ENCODE peak calls at places on chromosomes 7 and 10, in six cellular contexts. M is testis, N is IMR-90, A is stomach, R is H54, G is GM12891. T is an unnamed sample.

GRCh38 chr7:100720320-100720644 is at the start of gene EPO:
- DNase-seq in M (no peak), N (no peak), A (no peak), R (no peak), G (no peak), T (no peak)

GRCh38 chr10:105185101-105185500 is 544.0 kb downstream of the SORCS3 start:
- DNase-seq in M (no peak), N (no peak), A (no peak), R (no peak), G (no peak), T (no peak)

GRCh38 chr10:68665841-68666240 is 55.2 kb upstream of the CCAR1 start:
- DNase-seq in M (no peak), N (peak; percentile 56), A (no peak), R (no peak), G (no peak), T (no peak)

GRCh38 chr7:28078036-28078901 is 102.3 kb downstream of the JAZF1 start:
- DNase-seq in M (no peak), N (peak; percentile 62), A (peak; percentile 41), R (peak; percentile 28), G (peak; percentile 10), T (peak; percentile 72)

GRCh38 chr10:62109532-62110293 is 158.9 kb downstream of the RTKN2 start:
- DNase-seq in M (no peak), N (no peak), A (no peak), R (no peak), G (no peak), T (no peak)

GRCh38 chr10:92091965-92092364 is 168.4 kb downstream of the BTAF1 start:
- DNase-seq in M (no peak), N (no peak), A (no peak), R (no peak), G (no peak), T (no peak)

GRCh38 chr7:83546586-83546985 is 102.4 kb downstream of the SEMA3E start:
- DNase-seq in M (no peak), N (peak; percentile 63), A (no peak), R (no peak), G (no peak), T (no peak)

GRCh38 chr7:27128034-27128433 is 2.5 kb downstream of the HOXA4 start:
- DNase-seq in M (no peak), N (peak; percentile 78), A (no peak), R (no peak), G (no peak), T (no peak)

GRCh38 chr7:38881015-38881414 is 28.0 kb downstream of the VPS41 start:
- DNase-seq in M (no peak), N (no peak), A (no peak), R (no peak), G (no peak), T (no peak)

GRCh38 chr7:102132209-102132752 is 154.4 kb upstream of the SH2B2 start:
- DNase-seq in M (no peak), N (no peak), A (no peak), R (no peak), G (no peak), T (no peak)

GRCh38 chr7:21412953-21413352 is 14.9 kb upstream of the SP4 start:
- DNase-seq in M (no peak), N (no peak), A (no peak), R (no peak), G (no peak), T (no peak)

GRCh38 chr10:34734918-34735317 is 80.2 kb downstream of the PARD3 start:
- DNase-seq in M (no peak), N (no peak), A (no peak), R (no peak), G (no peak), T (no peak)
- TF ChIP-seq POLR2A in M (no peak), N (no peak), A (no peak), R (no peak), G (no peak), T (no peak)

GRCh38 chr7:29610031-29610490 is 46.4 kb downstream of the PRR15 start:
- DNase-seq in M (no peak), N (no peak), A (no peak), R (no peak), G (no peak), T (no peak)

GRCh38 chr7:29607259-29607658 is 43.6 kb downstream of the PRR15 start:
- DNase-seq in M (no peak), N (no peak), A (no peak), R (no peak), G (no peak), T (no peak)

GRCh38 chr7:29606830-29607229 is 43.2 kb downstream of the PRR15 start:
- DNase-seq in M (no peak), N (no peak), A (no peak), R (no peak), G (no peak), T (no peak)

GRCh38 chr7:29607889-29608288 is 44.3 kb downstream of the PRR15 start:
- DNase-seq in M (no peak), N (no peak), A (peak; percentile 39), R (peak; percentile 42), G (no peak), T (no peak)

DNA sequence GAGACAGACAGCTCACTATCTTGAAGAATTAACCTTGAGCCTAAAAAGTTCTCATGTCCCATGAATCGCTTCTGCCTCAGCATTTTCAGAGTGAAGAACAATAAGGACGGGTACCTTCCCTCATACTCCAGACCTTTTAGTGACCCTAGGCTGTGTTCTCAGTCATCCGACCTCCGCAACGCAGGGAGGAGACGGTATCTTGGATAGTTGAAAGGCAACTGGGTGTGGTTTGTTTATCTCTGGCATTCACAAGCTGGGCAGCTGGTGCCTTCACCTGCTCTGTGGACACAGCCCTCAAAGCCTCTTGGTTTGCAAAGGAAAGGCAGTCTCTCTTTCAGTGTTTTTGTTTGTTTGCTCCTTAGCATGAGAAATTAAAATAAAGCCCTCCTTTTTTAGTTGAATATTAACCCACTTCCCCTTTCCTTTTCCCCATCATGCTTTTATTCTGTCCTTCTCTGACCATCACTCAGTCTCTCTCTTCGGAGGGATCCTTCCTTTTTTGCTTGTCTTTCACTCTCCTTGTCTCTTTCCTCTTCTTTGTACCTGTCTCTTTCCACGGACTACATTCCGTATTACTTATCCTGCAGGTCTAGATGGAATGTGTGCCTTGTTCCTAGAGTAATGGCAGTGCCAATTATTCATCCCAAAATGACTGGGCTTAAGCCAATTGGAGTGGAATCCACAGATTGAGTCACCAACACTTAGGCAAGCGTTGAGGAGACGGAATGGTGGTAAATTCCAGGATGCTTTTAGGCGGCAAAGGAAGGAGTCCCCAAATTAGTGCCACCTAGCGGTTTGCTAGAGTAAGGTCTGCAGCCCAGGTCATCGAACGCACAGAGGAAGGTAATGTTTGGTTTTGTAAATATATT is 45.8 kb downstream of the PRR15 start:
- DNase-seq in M (no peak), N (no peak), A (peak; percentile 37), R (peak; percentile 58), G (no peak), T (peak; percentile 37)
- TF ChIP-seq POLR2A in M (no peak), N (no peak), A (no peak), R (no peak), G (no peak), T (no peak)

GRCh38 chr10:77637474-77637985 is at the start of gene KCNMA1:
- DNase-seq in M (no peak), N (no peak), A (no peak), R (peak; percentile 76), G (no peak), T (no peak)
- TF ChIP-seq POLR2A in M (no peak), N (no peak), A (no peak), R (no peak), G (no peak), T (no peak)

GRCh38 chr7:41437257-41438196 is 265.4 kb downstream of the INHBA start:
- DNase-seq in M (no peak), N (no peak), A (no peak), R (peak; percentile 54), G (no peak), T (no peak)
- TF ChIP-seq POLR2A in M (no peak), N (no peak), A (no peak), R (no peak), G (no peak), T (no peak)

GRCh38 chr7:32860096-32860495 is 31.5 kb downstream of the KBTBD2 start:
- DNase-seq in M (no peak), N (no peak), A (no peak), R (no peak), G (no peak), T (no peak)

GRCh38 chr7:32868116-32868515 is 23.4 kb downstream of the KBTBD2 start:
- DNase-seq in M (no peak), N (no peak), A (peak; percentile 52), R (no peak), G (no peak), T (no peak)

GRCh38 chr7:32869716-32870115 is 21.8 kb downstream of the KBTBD2 start:
- DNase-seq in M (no peak), N (peak; percentile 35), A (no peak), R (no peak), G (no peak), T (no peak)

GRCh38 chr7:32870298-32870697 is 21.3 kb downstream of the KBTBD2 start:
- DNase-seq in M (no peak), N (no peak), A (no peak), R (no peak), G (no peak), T (no peak)

DNA sequence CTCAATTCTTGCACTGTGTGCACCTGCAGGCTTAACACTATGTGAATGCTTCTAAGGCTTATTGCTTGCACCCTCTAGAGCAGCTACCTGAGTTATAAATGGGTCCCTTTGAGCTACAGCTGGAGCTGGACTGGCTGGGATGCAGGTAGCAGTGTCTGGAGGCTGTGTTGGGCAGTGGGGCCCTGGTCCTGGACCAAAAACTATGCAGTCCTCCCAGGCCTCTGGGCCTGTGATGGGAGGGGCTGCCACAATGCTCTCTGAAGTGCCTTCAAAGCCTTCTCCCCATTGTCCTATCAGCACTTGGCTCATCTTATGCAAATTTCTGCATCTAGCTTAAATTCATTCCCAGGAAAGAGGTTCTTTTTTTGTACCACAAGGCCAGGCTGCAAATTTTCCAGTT is 26.1 kb downstream of the KBTBD2 start:
- DNase-seq in M (no peak), N (no peak), A (no peak), R (no peak), G (no peak), T (no peak)
- TF ChIP-seq POLR2A in M (no peak), N (no peak), A (no peak), R (no peak), G (no peak), T (no peak)